ENCODE peak calls at places on chromosomes 16 and 17, in nine cellular contexts. U is HCT116, A is PC-3, X is SK-N-SH, V is hepatocyte, R is OCI-LY7, P is GM23248, J is neural progenitor cell, G is GM23338. H is an unnamed sample.

GRCh38 chr17:13478326-13478830 is 123.4 kb downstream of the HS3ST3A1 start:
- DNase-seq in U (no peak), A (no peak), X (no peak), V (no peak), R (no peak), P (no peak), J (no peak), G (no peak), H (no peak)

GRCh38 chr16:53913082-53913870 is 209.3 kb downstream of the FTO start:
- DNase-seq in U (no peak), A (peak; percentile 35), X (no peak), V (peak; percentile 13), R (no peak), P (peak; percentile 89), J (no peak), G (no peak), H (no peak)

GRCh38 chr16:87161822-87162676 is 155.1 kb downstream of the C16orf95 start:
- DNase-seq in U (no peak), A (no peak), X (no peak), V (no peak), R (peak; percentile 18), P (no peak), J (no peak), G (no peak), H (no peak)

GRCh38 chr16:69935278-69935711 is 15.8 kb upstream of the CLEC18A start:
- DNase-seq in U (no peak), A (no peak), X (no peak), V (no peak), R (no peak), P (no peak), J (no peak), G (no peak), H (no peak)

GRCh38 chr16:78762222-78762621 is 662.8 kb downstream of the WWOX start:
- DNase-seq in U (no peak), A (no peak), X (no peak), V (no peak), R (no peak), P (no peak), J (peak; percentile 25), G (no peak), H (peak; percentile 54)

GRCh38 chr17:6526362-6527152 is 29.8 kb downstream of the PITPNM3 start:
- DNase-seq in U (no peak), A (no peak), X (no peak), V (no peak), R (peak; percentile 5), P (peak; percentile 37), J (peak; percentile 52), G (peak; percentile 46), H (no peak)

GRCh38 chr17:50914510-50914849 is 48.3 kb upstream of the TOB1 start:
- DNase-seq in U (no peak), A (no peak), X (no peak), V (no peak), R (no peak), P (no peak), J (peak; percentile 46), G (no peak), H (no peak)

GRCh38 chr16:69110406-69110805 is 5.0 kb downstream of the HAS3 start:
- DNase-seq in U (no peak), A (no peak), X (no peak), V (no peak), R (no peak), P (no peak), J (no peak), G (no peak), H (no peak)

GRCh38 chr16:88469615-88470395 is 16.7 kb downstream of the ZFPM1 start:
- DNase-seq in U (no peak), A (no peak), X (no peak), V (no peak), R (no peak), P (no peak), J (no peak), G (no peak), H (no peak)

GRCh38 chr16:27951752-27952151 is 111.8 kb downstream of the GSG1L start:
- DNase-seq in U (no peak), A (no peak), X (no peak), V (no peak), R (no peak), P (peak; percentile 81), J (no peak), G (no peak), H (no peak)

GRCh38 chr16:67968440-67969285 is at the start of gene SLC12A4:
- DNase-seq in U (peak; percentile 19), A (peak; percentile 76), X (peak; percentile 99), V (peak; percentile 94), R (peak; percentile 89), P (peak; percentile 88), J (peak; percentile 80), G (peak; percentile 92), H (peak; percentile 89)

GRCh38 chr17:80068301-80069160 is 32.1 kb downstream of the CCDC40 start:
- DNase-seq in U (no peak), A (peak; percentile 16), X (peak; percentile 68), V (peak; percentile 46), R (no peak), P (peak; percentile 31), J (no peak), G (no peak), H (no peak)
- TF ChIP-seq EZH2phosphoT487 in U (no peak), A (no peak), X (no peak), V (no peak), R (no peak), P (no peak), J (no peak), G (no peak), H (no peak)

GRCh38 chr17:29005936-29006438 is at the start of gene SEZ6:
- DNase-seq in U (peak; percentile 8), A (peak; percentile 40), X (peak; percentile 94), V (peak; percentile 89), R (peak; percentile 44), P (peak; percentile 78), J (peak; percentile 94), G (peak; percentile 95), H (peak; percentile 68)
- H3K4me2 ChIP-seq in U (no peak within 1 kb of the TSS), A (no peak within 1 kb of the TSS), X (peak within 1 kb of the TSS; percentile 57), V (peak within 1 kb of the TSS; percentile 81), R (no peak within 1 kb of the TSS), P (no peak within 1 kb of the TSS), J (peak within 1 kb of the TSS; percentile 98), G (peak within 1 kb of the TSS; percentile 91), H (no peak within 1 kb of the TSS)

DNA sequence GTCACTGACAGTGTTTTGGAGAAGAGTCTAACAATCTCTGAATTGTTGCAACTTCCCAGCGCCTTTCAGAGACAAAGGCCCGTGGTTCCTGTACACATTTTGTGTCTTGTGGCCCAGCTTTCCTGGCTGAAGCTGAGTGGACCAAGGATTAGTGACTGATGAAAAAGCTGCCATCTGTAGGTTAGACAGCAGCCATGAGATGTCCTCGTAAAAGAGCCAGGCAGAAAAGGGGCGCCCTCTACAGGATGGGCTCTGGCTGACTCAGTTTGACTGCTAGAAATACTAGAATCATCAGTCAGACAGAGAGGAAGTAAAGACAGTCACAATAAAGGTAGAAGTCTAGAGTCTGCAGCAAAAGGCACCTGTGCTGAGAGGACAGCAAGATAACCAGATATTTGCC is 26.5 kb upstream of the NF1 start:
- DNase-seq in U (peak; percentile 40), A (peak; percentile 31), X (peak; percentile 8), V (peak; percentile 23), R (peak; percentile 71), P (peak; percentile 40), J (peak; percentile 42), G (peak; percentile 85), H (no peak)
- TF ChIP-seq EZH2phosphoT487 in U (no peak), A (no peak), X (no peak), V (no peak), R (no peak), P (no peak), J (no peak), G (no peak), H (no peak)

GRCh38 chr17:58403312-58403711 is 14.0 kb downstream of the RNF43 start:
- DNase-seq in U (no peak), A (no peak), X (no peak), V (no peak), R (no peak), P (no peak), J (peak; percentile 49), G (peak; percentile 79), H (no peak)

GRCh38 chr17:58402047-58402446 is 15.3 kb downstream of the RNF43 start:
- DNase-seq in U (peak; percentile 85), A (peak; percentile 64), X (no peak), V (no peak), R (no peak), P (peak; percentile 55), J (no peak), G (no peak), H (no peak)

GRCh38 chr17:58401287-58401686 is 16.0 kb downstream of the RNF43 start:
- DNase-seq in U (no peak), A (peak; percentile 45), X (no peak), V (no peak), R (no peak), P (no peak), J (no peak), G (no peak), H (no peak)

GRCh38 chr17:58400826-58401225 is 16.5 kb downstream of the RNF43 start:
- DNase-seq in U (no peak), A (no peak), X (no peak), V (no peak), R (no peak), P (no peak), J (no peak), G (no peak), H (no peak)

GRCh38 chr17:58402679-58403078 is 14.7 kb downstream of the RNF43 start:
- DNase-seq in U (peak; percentile 66), A (peak; percentile 71), X (no peak), V (no peak), R (no peak), P (peak; percentile 43), J (peak; percentile 22), G (peak; percentile 86), H (no peak)
- H3K4me2 ChIP-seq in U (peak overlapping the region; percentile 59), A (peak overlapping the region; percentile 56), X (no peak overlapping the region), V (no peak overlapping the region), R (no peak overlapping the region), P (peak overlapping the region; percentile 67), J (peak overlapping the region; percentile 46), G (peak overlapping the region; percentile 16), H (no peak overlapping the region)

GRCh38 chr17:48514483-48514876 is 16.3 kb downstream of the HOXB1 start:
- DNase-seq in U (no peak), A (no peak), X (no peak), V (no peak), R (no peak), P (no peak), J (no peak), G (no peak), H (no peak)
- TF ChIP-seq EZH2phosphoT487 in U (no peak), A (no peak), X (no peak), V (no peak), R (no peak), P (no peak), J (no peak), G (no peak), H (no peak)

GRCh38 chr17:77146882-77147281 is 6.1 kb downstream of the SEC14L1 start:
- DNase-seq in U (no peak), A (no peak), X (no peak), V (peak; percentile 69), R (peak; percentile 81), P (no peak), J (no peak), G (peak; percentile 45), H (peak; percentile 85)
- H3K4me2 ChIP-seq in U (no peak overlapping the region), A (no peak overlapping the region), X (no peak overlapping the region), V (peak overlapping the region; percentile 59), R (peak overlapping the region; percentile 87), P (no peak overlapping the region), J (peak overlapping the region; percentile 10), G (peak overlapping the region; percentile 15), H (peak overlapping the region; percentile 92)

H was measured in MM.1S.